ENCODE peak calls at places on chromosomes 4 and X, in seven cellular contexts. H, O, Y, B, I, P and S are unnamed samples.

GRCh38 chrX:30880058-30880457 is 9.0 kb downstream of the TAB3 start:
- DNase-seq in H (no peak), O (no peak), Y (no peak), B (no peak), I (no peak), P (no peak), S (no peak)

GRCh38 chr4:6875431-6875831 is 34.2 kb upstream of the TBC1D14 start:
- DNase-seq in H (no peak), O (no peak), Y (no peak), B (no peak), I (no peak), P (peak; percentile 51), S (no peak)

GRCh38 chr4:175823015-175823741 is 11.1 kb upstream of the GPM6A start:
- DNase-seq in H (no peak), O (no peak), Y (no peak), B (no peak), I (no peak), P (no peak), S (no peak)

GRCh38 chr4:81343536-81343935 is 128.2 kb downstream of the RASGEF1B start:
- DNase-seq in H (no peak), O (peak; percentile 18), Y (no peak), B (no peak), I (no peak), P (no peak), S (no peak)

GRCh38 chr4:107248571-107248970 is 212.5 kb upstream of the DKK2 start:
- DNase-seq in H (peak; percentile 62), O (no peak), Y (no peak), B (no peak), I (no peak), P (no peak), S (no peak)

GRCh38 chr4:52947691-52948397 is 85.7 kb downstream of the RASL11B start:
- DNase-seq in H (no peak), O (peak; percentile 73), Y (no peak), B (no peak), I (no peak), P (no peak), S (no peak)

GRCh38 chr4:155911905-155912304 is 8.4 kb downstream of the TDO2 start:
- DNase-seq in H (no peak), O (no peak), Y (no peak), B (no peak), I (no peak), P (no peak), S (no peak)

GRCh38 chr4:186472948-186473347 is 82.4 kb downstream of the MTNR1A start:
- DNase-seq in H (peak; percentile 52), O (peak; percentile 39), Y (no peak), B (peak; percentile 6), I (no peak), P (no peak), S (no peak)

GRCh38 chr4:146165840-146166239 is 9.7 kb upstream of the LSM6 start:
- DNase-seq in H (peak; percentile 67), O (no peak), Y (no peak), B (peak; percentile 34), I (no peak), P (no peak), S (peak; percentile 61)

GRCh38 chr4:151808120-151808529 is 47.3 kb upstream of the GATB start:
- DNase-seq in H (peak; percentile 29), O (no peak), Y (no peak), B (no peak), I (no peak), P (no peak), S (no peak)

GRCh38 chr4:109973529-109973905 is 60.8 kb downstream of the EGF start:
- DNase-seq in H (no peak), O (no peak), Y (no peak), B (no peak), I (no peak), P (no peak), S (no peak)

GRCh38 chrX:310621-311155 is 7.9 kb downstream of the GTPBP6 start:
- DNase-seq in H (no peak), O (no peak), Y (no peak), B (no peak), I (no peak), P (no peak), S (no peak)

GRCh38 chrX:133859860-133860259 is 125.5 kb downstream of the GPC3 start:
- DNase-seq in H (peak; percentile 10), O (no peak), Y (no peak), B (no peak), I (peak; percentile 3), P (no peak), S (no peak)

GRCh38 chr4:16196482-16197393 is 29.5 kb downstream of the TAPT1 start:
- DNase-seq in H (peak; percentile 79), O (peak; percentile 76), Y (no peak), B (no peak), I (peak; percentile 62), P (no peak), S (peak; percentile 54)

GRCh38 chr4:128574706-128575105 is 234.8 kb upstream of the JADE1 start:
- DNase-seq in H (peak; percentile 73), O (peak; percentile 86), Y (peak; percentile 40), B (no peak), I (peak; percentile 82), P (peak; percentile 81), S (peak; percentile 65)

GRCh38 chr4:76867880-76868655 is 29.9 kb downstream of the SOWAHB start:
- DNase-seq in H (no peak), O (peak; percentile 35), Y (no peak), B (no peak), I (no peak), P (no peak), S (no peak)

GRCh38 chrX:72029473-72030411 is 102.0 kb downstream of the RTL5 start:
- DNase-seq in H (peak; percentile 86), O (peak; percentile 34), Y (no peak), B (peak; percentile 56), I (no peak), P (peak; percentile 28), S (no peak)

GRCh38 chr4:189237340-189237739 is 703.3 kb upstream of the FRG1 start:
- DNase-seq in H (no peak), O (no peak), Y (no peak), B (no peak), I (no peak), P (no peak), S (no peak)

GRCh38 chr4:95466791-95467190 is 82.0 kb downstream of the UNC5C start:
- DNase-seq in H (no peak), O (no peak), Y (no peak), B (no peak), I (no peak), P (no peak), S (no peak)

GRCh38 chr4:146342600-146343192 is 128.4 kb downstream of the REELD1 start:
- DNase-seq in H (peak; percentile 63), O (peak; percentile 34), Y (no peak), B (no peak), I (peak; percentile 9), P (no peak), S (no peak)

GRCh38 chrX:46327229-46328081 is 217.8 kb downstream of the ZNF674 start:
- DNase-seq in H (peak; percentile 29), O (peak; percentile 87), Y (no peak), B (no peak), I (no peak), P (peak; percentile 57), S (peak; percentile 59)

GRCh38 chrX:25067271-25068172 is 51.8 kb upstream of the ARX start:
- DNase-seq in H (no peak), O (no peak), Y (no peak), B (no peak), I (no peak), P (no peak), S (no peak)

GRCh38 chrX:134908235-134908834 is 82.5 kb upstream of the SMIM10 start:
- DNase-seq in H (peak; percentile 35), O (no peak), Y (no peak), B (no peak), I (no peak), P (no peak), S (no peak)

GRCh38 chr4:67762091-67762490 is 7.9 kb upstream of the GNRHR start:
- DNase-seq in H (peak; percentile 59), O (no peak), Y (no peak), B (no peak), I (no peak), P (no peak), S (no peak)

GRCh38 chr4:47926667-47927258 is 12.4 kb upstream of the NFXL1 start:
- DNase-seq in H (peak; percentile 42), O (peak; percentile 89), Y (peak; percentile 27), B (no peak), I (peak; percentile 30), P (peak; percentile 49), S (peak; percentile 6)

GRCh38 chr4:120923201-120923522 is 636 bp upstream of the PRDM5 start:
- DNase-seq in H (no peak), O (no peak), Y (no peak), B (no peak), I (no peak), P (no peak), S (no peak)
- H3K4me3 ChIP-seq in H (peak overlapping the region; percentile 63), O (peak overlapping the region; percentile 72), Y (peak overlapping the region; percentile 51), B (peak overlapping the region; percentile 71), I (peak overlapping the region; percentile 56), P (peak overlapping the region; percentile 93), S (peak overlapping the region; percentile 76)

GRCh38 chrX:131746491-131746968 is 202.7 kb downstream of the OR13H1 start:
- DNase-seq in H (peak; percentile 88), O (no peak), Y (peak; percentile 89), B (no peak), I (no peak), P (peak; percentile 85), S (no peak)
- TF ChIP-seq CTCF in H (peak; percentile 14), O (no peak), Y (no peak), B (no peak), I (no peak), P (peak; percentile 25), S (no peak)

DNA sequence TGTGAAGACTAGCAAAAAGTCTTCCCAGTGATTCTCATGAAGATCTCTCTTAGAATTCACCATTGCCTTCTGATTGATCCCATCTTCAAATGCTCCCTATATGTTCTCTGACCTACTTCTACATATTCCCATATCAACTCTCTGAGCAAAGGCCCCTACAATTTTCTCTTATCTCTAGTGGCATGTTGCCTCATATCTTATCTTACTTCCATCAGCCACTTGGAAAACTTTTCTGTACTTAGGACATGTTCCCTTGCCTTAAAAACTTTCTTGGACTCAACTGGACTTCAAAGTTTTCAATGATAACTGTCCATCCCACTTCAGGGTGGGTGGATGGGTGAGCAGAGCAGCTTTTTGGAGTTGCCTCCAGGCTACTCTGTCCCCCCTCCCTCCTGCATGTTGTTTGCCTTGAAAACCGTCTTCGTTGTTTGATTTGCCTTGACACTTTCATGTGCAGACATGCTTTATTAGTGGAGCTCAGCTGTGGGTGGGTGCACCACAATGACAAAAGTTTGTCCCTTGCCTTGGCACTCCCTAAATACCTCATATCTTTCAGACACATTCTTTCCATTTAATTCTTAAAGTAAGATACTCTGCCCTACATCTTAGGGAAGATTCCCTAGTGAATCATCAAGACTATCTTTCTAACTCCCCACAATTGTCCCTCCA is 18.3 kb upstream of the USP27X start:
- DNase-seq in H (no peak), O (no peak), Y (no peak), B (no peak), I (no peak), P (no peak), S (no peak)
- H3K4me3 ChIP-seq in H (no peak overlapping the region), O (no peak overlapping the region), Y (no peak overlapping the region), B (no peak overlapping the region), I (no peak overlapping the region), P (no peak overlapping the region), S (no peak overlapping the region)

DNA sequence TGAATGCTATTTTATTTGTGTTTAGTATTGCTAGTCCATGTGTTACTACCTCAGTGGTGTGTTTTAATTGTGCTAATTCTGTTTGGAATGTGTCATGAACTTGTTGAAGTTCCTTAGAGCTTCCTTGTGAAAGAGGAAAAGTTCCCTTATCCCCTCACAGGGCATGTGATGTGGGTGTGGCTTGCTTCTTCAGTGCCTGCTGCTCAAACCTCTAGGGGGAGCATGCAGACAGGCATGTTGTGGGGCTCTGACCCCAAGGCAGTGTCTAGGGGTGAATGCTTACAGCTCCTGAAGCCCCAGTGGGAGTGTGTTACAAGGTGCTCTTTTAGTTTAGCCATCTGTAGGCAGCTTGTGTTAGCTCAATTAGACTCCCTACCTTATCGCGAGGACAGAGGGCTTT is 86.5 kb downstream of the MAGED4 start:
- DNase-seq in H (no peak), O (peak; percentile 58), Y (no peak), B (no peak), I (no peak), P (no peak), S (peak; percentile 10)
- TF ChIP-seq CTCF in H (peak; percentile 37), O (peak; percentile 50), Y (no peak), B (peak; percentile 25), I (no peak), P (no peak), S (peak; percentile 51)